ENCODE peak calls at places on chromosomes 3 and 15, in nine cellular contexts. One of them, this sample, is unnamed.

GRCh38 chr15:69627548-69628158 is 175.0 kb downstream of the RPLP1 start:
- DNase-seq in PC-9: no peak
- DNase-seq in glutamatergic neuron: no peak
- DNase-seq in endothelial cell: no peak
- DNase-seq in brain microvascular endothelial cell: no peak
- DNase-seq in tibial nerve: no peak
- DNase-seq in natural killer cell: no peak
- DNase-seq in omental fat pad: no peak
- DNase-seq in cardiac fibroblast: no peak
- DNase-seq in this sample: no peak

GRCh38 chr3:47414666-47415587 is 34.1 kb downstream of the PTPN23 start:
- DNase-seq in PC-9: no peak
- DNase-seq in glutamatergic neuron: no peak
- DNase-seq in endothelial cell: no peak
- DNase-seq in brain microvascular endothelial cell: no peak
- DNase-seq in tibial nerve: no peak
- DNase-seq in natural killer cell: no peak
- DNase-seq in omental fat pad: no peak
- DNase-seq in cardiac fibroblast: no peak
- DNase-seq in this sample: no peak

GRCh38 chr3:17935217-17935616 is 192.8 kb upstream of the TBC1D5 start:
- DNase-seq in PC-9: no peak
- DNase-seq in glutamatergic neuron: no peak
- DNase-seq in endothelial cell: no peak
- DNase-seq in brain microvascular endothelial cell: no peak
- DNase-seq in tibial nerve: no peak
- DNase-seq in natural killer cell: no peak
- DNase-seq in omental fat pad: no peak
- DNase-seq in cardiac fibroblast: peak
- DNase-seq in this sample: no peak

GRCh38 chr3:38327335-38328009 is 19.1 kb upstream of the XYLB start:
- DNase-seq in PC-9: peak
- DNase-seq in glutamatergic neuron: no peak
- DNase-seq in endothelial cell: no peak
- DNase-seq in brain microvascular endothelial cell: peak
- DNase-seq in tibial nerve: no peak
- DNase-seq in natural killer cell: no peak
- DNase-seq in omental fat pad: no peak
- DNase-seq in cardiac fibroblast: peak
- DNase-seq in this sample: no peak

GRCh38 chr3:141979050-141979671 is 102.7 kb downstream of the ATP1B3 start:
- DNase-seq in PC-9: no peak
- DNase-seq in glutamatergic neuron: no peak
- DNase-seq in endothelial cell: no peak
- DNase-seq in brain microvascular endothelial cell: peak
- DNase-seq in tibial nerve: no peak
- DNase-seq in natural killer cell: no peak
- DNase-seq in omental fat pad: no peak
- DNase-seq in cardiac fibroblast: peak
- DNase-seq in this sample: peak

GRCh38 chr3:23648326-23648964 is 157.3 kb upstream of the UBE2E1 start:
- DNase-seq in PC-9: no peak
- DNase-seq in glutamatergic neuron: no peak
- DNase-seq in endothelial cell: no peak
- DNase-seq in brain microvascular endothelial cell: no peak
- DNase-seq in tibial nerve: no peak
- DNase-seq in natural killer cell: no peak
- DNase-seq in omental fat pad: no peak
- DNase-seq in cardiac fibroblast: peak
- DNase-seq in this sample: no peak

GRCh38 chr15:76058714-76059319 is 968 bp upstream of the TMEM266 start:
- DNase-seq in PC-9: no peak
- DNase-seq in glutamatergic neuron: peak
- DNase-seq in endothelial cell: peak
- DNase-seq in brain microvascular endothelial cell: no peak
- DNase-seq in tibial nerve: no peak
- DNase-seq in natural killer cell: no peak
- DNase-seq in omental fat pad: no peak
- DNase-seq in cardiac fibroblast: no peak
- DNase-seq in this sample: no peak

GRCh38 chr15:97683816-97684215 is 276.7 kb upstream of the ARRDC4 start:
- DNase-seq in PC-9: no peak
- DNase-seq in glutamatergic neuron: no peak
- DNase-seq in endothelial cell: no peak
- DNase-seq in brain microvascular endothelial cell: no peak
- DNase-seq in tibial nerve: no peak
- DNase-seq in natural killer cell: no peak
- DNase-seq in omental fat pad: no peak
- DNase-seq in cardiac fibroblast: no peak
- DNase-seq in this sample: no peak

GRCh38 chr15:57203906-57204305 is 172.4 kb upstream of the CGNL1 start:
- DNase-seq in PC-9: no peak
- DNase-seq in glutamatergic neuron: no peak
- DNase-seq in endothelial cell: no peak
- DNase-seq in brain microvascular endothelial cell: no peak
- DNase-seq in tibial nerve: no peak
- DNase-seq in natural killer cell: no peak
- DNase-seq in omental fat pad: no peak
- DNase-seq in cardiac fibroblast: no peak
- DNase-seq in this sample: no peak

GRCh38 chr15:28208583-28208982 is 109.5 kb upstream of the OCA2 start:
- DNase-seq in PC-9: no peak
- DNase-seq in glutamatergic neuron: peak
- DNase-seq in endothelial cell: no peak
- DNase-seq in brain microvascular endothelial cell: no peak
- DNase-seq in tibial nerve: no peak
- DNase-seq in natural killer cell: no peak
- DNase-seq in omental fat pad: no peak
- DNase-seq in cardiac fibroblast: no peak
- DNase-seq in this sample: no peak

GRCh38 chr3:172915911-172916514 is 165.5 kb downstream of the ECT2 start:
- DNase-seq in PC-9: peak
- DNase-seq in glutamatergic neuron: no peak
- DNase-seq in endothelial cell: no peak
- DNase-seq in brain microvascular endothelial cell: no peak
- DNase-seq in tibial nerve: no peak
- DNase-seq in natural killer cell: no peak
- DNase-seq in omental fat pad: no peak
- DNase-seq in cardiac fibroblast: no peak
- DNase-seq in this sample: no peak

GRCh38 chr3:79204351-79204750 is 563.4 kb downstream of the ROBO1 start:
- DNase-seq in PC-9: no peak
- DNase-seq in glutamatergic neuron: no peak
- DNase-seq in endothelial cell: no peak
- DNase-seq in brain microvascular endothelial cell: no peak
- DNase-seq in tibial nerve: no peak
- DNase-seq in natural killer cell: no peak
- DNase-seq in omental fat pad: no peak
- DNase-seq in cardiac fibroblast: no peak
- DNase-seq in this sample: no peak

GRCh38 chr3:134708671-134709070 is 57.8 kb upstream of the KY start:
- DNase-seq in PC-9: no peak
- DNase-seq in glutamatergic neuron: no peak
- DNase-seq in endothelial cell: no peak
- DNase-seq in brain microvascular endothelial cell: peak
- DNase-seq in tibial nerve: no peak
- DNase-seq in natural killer cell: no peak
- DNase-seq in omental fat pad: no peak
- DNase-seq in cardiac fibroblast: no peak
- DNase-seq in this sample: no peak

GRCh38 chr3:8658326-8659212 is 14.0 kb upstream of the SSUH2 start:
- DNase-seq in PC-9: peak
- DNase-seq in glutamatergic neuron: no peak
- DNase-seq in endothelial cell: no peak
- DNase-seq in brain microvascular endothelial cell: peak
- DNase-seq in tibial nerve: peak
- DNase-seq in natural killer cell: no peak
- DNase-seq in omental fat pad: peak
- DNase-seq in cardiac fibroblast: peak
- DNase-seq in this sample: no peak

GRCh38 chr3:160756907-160757623 is 1.0 kb downstream of the PPM1L start:
- DNase-seq in PC-9: no peak
- DNase-seq in glutamatergic neuron: peak
- DNase-seq in endothelial cell: peak
- DNase-seq in brain microvascular endothelial cell: no peak
- DNase-seq in tibial nerve: no peak
- DNase-seq in natural killer cell: peak
- DNase-seq in omental fat pad: no peak
- DNase-seq in cardiac fibroblast: no peak
- DNase-seq in this sample: no peak

GRCh38 chr3:68953781-68954444 is 21.6 kb upstream of the TAFA4 start:
- DNase-seq in PC-9: no peak
- DNase-seq in glutamatergic neuron: no peak
- DNase-seq in endothelial cell: no peak
- DNase-seq in brain microvascular endothelial cell: no peak
- DNase-seq in tibial nerve: no peak
- DNase-seq in natural killer cell: no peak
- DNase-seq in omental fat pad: no peak
- DNase-seq in cardiac fibroblast: no peak
- DNase-seq in this sample: no peak

GRCh38 chr3:98528474-98529346 is 3.1 kb upstream of the GPR15 start:
- DNase-seq in PC-9: no peak
- DNase-seq in glutamatergic neuron: no peak
- DNase-seq in endothelial cell: no peak
- DNase-seq in brain microvascular endothelial cell: no peak
- DNase-seq in tibial nerve: no peak
- DNase-seq in natural killer cell: no peak
- DNase-seq in omental fat pad: no peak
- DNase-seq in cardiac fibroblast: no peak
- DNase-seq in this sample: no peak
- TF ChIP-seq CTCF in PC-9: no peak
- TF ChIP-seq CTCF in glutamatergic neuron: no peak
- TF ChIP-seq CTCF in endothelial cell: no peak
- TF ChIP-seq CTCF in brain microvascular endothelial cell: no peak
- TF ChIP-seq CTCF in tibial nerve: no peak
- TF ChIP-seq CTCF in natural killer cell: no peak
- TF ChIP-seq CTCF in omental fat pad: no peak
- TF ChIP-seq CTCF in cardiac fibroblast: no peak
- TF ChIP-seq CTCF in this sample: no peak

DNA sequence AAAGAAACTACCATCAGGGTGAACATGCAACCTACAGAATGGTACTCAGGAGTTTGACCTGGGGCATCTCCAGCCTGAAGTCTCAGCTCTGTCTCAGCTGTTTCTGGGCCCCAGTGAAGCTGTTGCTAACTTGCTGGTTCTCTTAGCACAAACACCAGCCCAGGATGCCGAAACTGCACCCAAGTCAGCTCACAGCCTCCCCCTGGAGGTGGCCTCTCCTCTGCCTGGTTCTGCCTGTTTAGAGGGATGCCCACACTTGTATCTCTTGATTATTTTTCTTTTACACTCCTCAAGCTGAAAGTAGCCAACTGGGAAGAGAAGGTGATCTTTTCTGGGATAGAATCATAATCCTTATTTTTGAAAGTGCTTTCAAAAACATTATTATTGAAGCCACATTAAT is 289.0 kb upstream of the RASGRP1 start:
- DNase-seq in PC-9: no peak
- DNase-seq in glutamatergic neuron: peak
- DNase-seq in endothelial cell: peak
- DNase-seq in brain microvascular endothelial cell: peak
- DNase-seq in tibial nerve: no peak
- DNase-seq in natural killer cell: no peak
- DNase-seq in omental fat pad: no peak
- DNase-seq in cardiac fibroblast: peak
- DNase-seq in this sample: no peak
- TF ChIP-seq CTCF in PC-9: no peak
- TF ChIP-seq CTCF in glutamatergic neuron: no peak
- TF ChIP-seq CTCF in endothelial cell: no peak
- TF ChIP-seq CTCF in brain microvascular endothelial cell: peak
- TF ChIP-seq CTCF in tibial nerve: no peak
- TF ChIP-seq CTCF in natural killer cell: no peak
- TF ChIP-seq CTCF in omental fat pad: no peak
- TF ChIP-seq CTCF in cardiac fibroblast: peak
- TF ChIP-seq CTCF in this sample: peak

GRCh38 chr3:52047295-52047960 is 8.9 kb downstream of the DUSP7 start:
- DNase-seq in PC-9: peak
- DNase-seq in glutamatergic neuron: no peak
- DNase-seq in endothelial cell: no peak
- DNase-seq in brain microvascular endothelial cell: no peak
- DNase-seq in tibial nerve: no peak
- DNase-seq in natural killer cell: no peak
- DNase-seq in omental fat pad: no peak
- DNase-seq in cardiac fibroblast: no peak
- DNase-seq in this sample: no peak

GRCh38 chr3:52046186-52046913 is 10.0 kb downstream of the DUSP7 start:
- DNase-seq in PC-9: peak
- DNase-seq in glutamatergic neuron: no peak
- DNase-seq in endothelial cell: peak
- DNase-seq in brain microvascular endothelial cell: peak
- DNase-seq in tibial nerve: no peak
- DNase-seq in natural killer cell: no peak
- DNase-seq in omental fat pad: no peak
- DNase-seq in cardiac fibroblast: peak
- DNase-seq in this sample: peak

GRCh38 chr3:52043750-52044149 is 12.6 kb downstream of the DUSP7 start:
- DNase-seq in PC-9: no peak
- DNase-seq in glutamatergic neuron: no peak
- DNase-seq in endothelial cell: no peak
- DNase-seq in brain microvascular endothelial cell: no peak
- DNase-seq in tibial nerve: no peak
- DNase-seq in natural killer cell: no peak
- DNase-seq in omental fat pad: no peak
- DNase-seq in cardiac fibroblast: no peak
- DNase-seq in this sample: no peak

GRCh38 chr3:52046914-52047239 is 9.5 kb downstream of the DUSP7 start:
- DNase-seq in PC-9: no peak
- DNase-seq in glutamatergic neuron: no peak
- DNase-seq in endothelial cell: no peak
- DNase-seq in brain microvascular endothelial cell: no peak
- DNase-seq in tibial nerve: no peak
- DNase-seq in natural killer cell: no peak
- DNase-seq in omental fat pad: no peak
- DNase-seq in cardiac fibroblast: no peak
- DNase-seq in this sample: no peak

GRCh38 chr3:52044869-52045616 is 11.3 kb downstream of the DUSP7 start:
- DNase-seq in PC-9: no peak
- DNase-seq in glutamatergic neuron: no peak
- DNase-seq in endothelial cell: no peak
- DNase-seq in brain microvascular endothelial cell: no peak
- DNase-seq in tibial nerve: no peak
- DNase-seq in natural killer cell: no peak
- DNase-seq in omental fat pad: no peak
- DNase-seq in cardiac fibroblast: no peak
- DNase-seq in this sample: no peak
- TF ChIP-seq CTCF in PC-9: no peak
- TF ChIP-seq CTCF in glutamatergic neuron: no peak
- TF ChIP-seq CTCF in endothelial cell: no peak
- TF ChIP-seq CTCF in brain microvascular endothelial cell: no peak
- TF ChIP-seq CTCF in tibial nerve: no peak
- TF ChIP-seq CTCF in natural killer cell: no peak
- TF ChIP-seq CTCF in omental fat pad: no peak
- TF ChIP-seq CTCF in cardiac fibroblast: no peak
- TF ChIP-seq CTCF in this sample: no peak

DNA sequence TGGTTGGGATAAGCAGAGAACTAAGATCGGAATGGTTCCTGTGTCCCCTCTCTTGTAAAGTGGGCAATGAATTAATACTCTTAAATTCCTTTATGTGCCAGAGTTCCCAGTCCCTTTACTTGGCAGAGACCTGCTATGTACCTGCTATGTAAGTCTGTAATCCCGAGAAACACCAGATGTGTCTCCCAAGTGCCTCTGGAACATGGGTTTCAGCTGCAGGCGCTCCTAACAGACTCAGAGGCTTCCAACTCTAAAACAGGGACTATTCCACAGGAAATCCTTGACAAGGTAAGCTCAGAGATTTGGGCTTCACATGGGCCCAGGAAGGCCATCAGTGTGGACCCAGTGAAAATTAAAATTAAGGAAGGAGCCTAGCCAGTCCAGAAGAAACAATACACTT is 117.7 kb upstream of the PLCL2 start:
- DNase-seq in PC-9: no peak
- DNase-seq in glutamatergic neuron: no peak
- DNase-seq in endothelial cell: no peak
- DNase-seq in brain microvascular endothelial cell: no peak
- DNase-seq in tibial nerve: no peak
- DNase-seq in natural killer cell: no peak
- DNase-seq in omental fat pad: no peak
- DNase-seq in cardiac fibroblast: peak
- DNase-seq in this sample: no peak
- TF ChIP-seq CTCF in PC-9: no peak
- TF ChIP-seq CTCF in glutamatergic neuron: no peak
- TF ChIP-seq CTCF in endothelial cell: no peak
- TF ChIP-seq CTCF in brain microvascular endothelial cell: no peak
- TF ChIP-seq CTCF in tibial nerve: no peak
- TF ChIP-seq CTCF in natural killer cell: no peak
- TF ChIP-seq CTCF in omental fat pad: no peak
- TF ChIP-seq CTCF in cardiac fibroblast: peak
- TF ChIP-seq CTCF in this sample: no peak

This sample was measured in AG04449.